ENCODE peak calls at places on chromosomes 6 and 20, in nine cellular contexts. L, T, U, G, X, D, M, V and Z are unnamed samples. For H3K4me1, the result is how much of the 10 kb centered on the place peaks cover.

GRCh38 chr6:37511910-37512399 is 12.3 kb upstream of the CCDC167 start:
- DNase-seq in L (no peak), T (no peak), U (no peak), G (no peak), X (no peak), D (no peak), M (no peak), V (no peak), Z (no peak)

GRCh38 chr6:98946266-98946817 is 1.4 kb downstream of the FBXL4 start:
- DNase-seq in L (no peak), T (peak), U (no peak), G (peak), X (no peak), D (no peak), M (no peak), V (no peak), Z (no peak)

GRCh38 chr6:130947464-130947863 is 115.6 kb downstream of the EPB41L2 start:
- DNase-seq in L (no peak), T (no peak), U (no peak), G (no peak), X (no peak), D (no peak), M (no peak), V (no peak), Z (no peak)

GRCh38 chr6:83378621-83379388 is 52.0 kb downstream of the ME1 start:
- DNase-seq in L (no peak), T (no peak), U (no peak), G (peak), X (no peak), D (peak), M (no peak), V (no peak), Z (no peak)

GRCh38 chr6:31792741-31793140 is 2.8 kb downstream of the VARS1 start:
- DNase-seq in L (no peak), T (no peak), U (no peak), G (no peak), X (no peak), D (peak), M (no peak), V (no peak), Z (no peak)

GRCh38 chr20:9518776-9519175 is 4.4 kb downstream of the LAMP5 start:
- DNase-seq in L (no peak), T (no peak), U (no peak), G (no peak), X (no peak), D (no peak), M (no peak), V (no peak), Z (no peak)

GRCh38 chr20:43939762-43940121 is 25.1 kb downstream of the TOX2 start:
- DNase-seq in L (no peak), T (no peak), U (no peak), G (no peak), X (no peak), D (no peak), M (no peak), V (no peak), Z (no peak)

GRCh38 chr6:53979468-53980067 is 131.7 kb upstream of the MLIP start:
- DNase-seq in L (no peak), T (peak), U (no peak), G (peak), X (peak), D (peak), M (no peak), V (no peak), Z (no peak)

GRCh38 chr6:141421378-141421777 is 711.3 kb upstream of the GJE1 start:
- DNase-seq in L (no peak), T (no peak), U (no peak), G (peak), X (no peak), D (peak), M (no peak), V (no peak), Z (no peak)

GRCh38 chr20:6051505-6051904 is 2.4 kb downstream of the LRRN4 start:
- DNase-seq in L (no peak), T (no peak), U (no peak), G (peak), X (no peak), D (peak), M (no peak), V (no peak), Z (no peak)

GRCh38 chr6:53315086-53315724 is 33.5 kb downstream of the ELOVL5 start:
- DNase-seq in L (no peak), T (no peak), U (no peak), G (no peak), X (no peak), D (no peak), M (no peak), V (no peak), Z (no peak)

GRCh38 chr6:160063771-160064413 is 57.7 kb upstream of the SLC22A1 start:
- DNase-seq in L (no peak), T (no peak), U (no peak), G (no peak), X (no peak), D (no peak), M (no peak), V (no peak), Z (no peak)

GRCh38 chr20:16802652-16802935 is 54.4 kb downstream of the OTOR start:
- DNase-seq in L (no peak), T (no peak), U (no peak), G (no peak), X (no peak), D (no peak), M (no peak), V (no peak), Z (no peak)

GRCh38 chr6:111872521-111873177 is 603 bp downstream of the FYN start:
- DNase-seq in L (peak), T (peak), U (peak), G (peak), X (peak), D (peak), M (no peak), V (peak), Z (peak)

GRCh38 chr6:15213838-15214398 is 32.0 kb upstream of the JARID2 start:
- DNase-seq in L (no peak), T (no peak), U (no peak), G (no peak), X (no peak), D (no peak), M (no peak), V (no peak), Z (no peak)

GRCh38 chr6:156030053-156030452 is 574.4 kb upstream of the NOX3 start:
- DNase-seq in L (no peak), T (no peak), U (no peak), G (no peak), X (no peak), D (no peak), M (no peak), V (no peak), Z (no peak)

GRCh38 chr6:156992396-156992795 is 215.2 kb downstream of the ARID1B start:
- DNase-seq in L (peak), T (no peak), U (no peak), G (peak), X (no peak), D (no peak), M (no peak), V (no peak), Z (peak)

GRCh38 chr6:30399390-30400058 is 54.6 kb downstream of the RPP21 start:
- DNase-seq in L (no peak), T (no peak), U (no peak), G (no peak), X (no peak), D (peak), M (no peak), V (no peak), Z (no peak)

GRCh38 chr20:8196096-8196495 is 64.0 kb downstream of the PLCB1 start:
- DNase-seq in L (no peak), T (no peak), U (no peak), G (no peak), X (no peak), D (peak), M (no peak), V (no peak), Z (no peak)

GRCh38 chr6:3159805-3160781 is 2.7 kb upstream of the TUBB2A start:
- DNase-seq in L (peak), T (peak), U (peak), G (no peak), X (peak), D (no peak), M (no peak), V (peak), Z (no peak)

GRCh38 chr6:131966443-131966842 is 15.3 kb upstream of the CCN2 start:
- DNase-seq in L (no peak), T (no peak), U (no peak), G (peak), X (no peak), D (peak), M (no peak), V (no peak), Z (no peak)

GRCh38 chr6:14747881-14748520 is 497.9 kb upstream of the JARID2 start:
- DNase-seq in L (no peak), T (no peak), U (no peak), G (peak), X (no peak), D (peak), M (no peak), V (no peak), Z (no peak)

GRCh38 chr20:47304287-47304686 is 52.2 kb downstream of the ZMYND8 start:
- DNase-seq in L (no peak), T (no peak), U (no peak), G (peak), X (no peak), D (peak), M (peak), V (no peak), Z (no peak)

GRCh38 chr6:169190144-169190584 is 63.5 kb downstream of the THBS2 start:
- DNase-seq in L (peak), T (no peak), U (no peak), G (peak), X (no peak), D (peak), M (no peak), V (no peak), Z (peak)

GRCh38 chr6:4611441-4612129 is 164.6 kb upstream of the CDYL start:
- DNase-seq in L (no peak), T (peak), U (no peak), G (no peak), X (no peak), D (peak), M (no peak), V (no peak), Z (no peak)

GRCh38 chr6:122184260-122184934 is 215.1 kb upstream of the HSF2 start:
- DNase-seq in L (no peak), T (no peak), U (no peak), G (peak), X (peak), D (peak), M (no peak), V (no peak), Z (no peak)

GRCh38 chr6:152167639-152168603 is 360.4 kb downstream of the ESR1 start:
- DNase-seq in L (no peak), T (no peak), U (no peak), G (no peak), X (peak), D (peak), M (no peak), V (no peak), Z (no peak)

GRCh38 chr6:40720375-40720748 is 133.2 kb upstream of the LRFN2 start:
- DNase-seq in L (no peak), T (no peak), U (no peak), G (no peak), X (no peak), D (no peak), M (no peak), V (no peak), Z (no peak)

DNA sequence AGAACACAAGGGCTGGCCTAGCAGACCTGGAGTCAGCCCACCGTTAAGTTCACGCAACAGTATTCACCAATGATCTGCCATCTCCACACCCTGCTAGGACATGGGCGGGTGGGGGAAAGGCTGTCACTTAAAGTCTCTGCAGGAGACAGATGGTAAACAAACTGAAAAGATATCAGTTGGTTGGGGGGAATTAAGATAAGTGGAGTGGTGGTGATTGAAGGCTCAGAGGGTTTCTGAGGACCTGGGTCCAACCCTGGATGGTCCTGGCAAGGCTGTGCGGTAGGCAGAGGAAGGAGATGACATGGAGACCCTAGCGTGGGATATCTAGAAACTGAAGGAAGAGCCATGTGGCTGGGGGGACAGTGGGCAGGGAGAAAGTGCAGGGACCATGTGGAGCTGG is 128.2 kb downstream of the SYCP2 start:
- DNase-seq in L (no peak), T (no peak), U (no peak), G (no peak), X (no peak), D (no peak), M (no peak), V (no peak), Z (no peak)
- H3K4me1 ChIP-seq in L (under half), T (under half), U (under half), G (under half), X (under half), D (under half), M (under half), V (under half), Z (under half)

GRCh38 chr6:13419422-13419821 is 68.0 kb downstream of the GFOD1 start:
- DNase-seq in L (no peak), T (no peak), U (no peak), G (no peak), X (no peak), D (no peak), M (no peak), V (no peak), Z (no peak)

GRCh38 chr6:13417954-13418353 is 69.4 kb downstream of the GFOD1 start:
- DNase-seq in L (no peak), T (no peak), U (no peak), G (no peak), X (no peak), D (no peak), M (no peak), V (no peak), Z (no peak)

GRCh38 chr6:13417431-13417830 is 70.0 kb downstream of the GFOD1 start:
- DNase-seq in L (no peak), T (no peak), U (no peak), G (no peak), X (no peak), D (no peak), M (no peak), V (no peak), Z (no peak)

GRCh38 chr6:13419826-13420225 is 67.6 kb downstream of the GFOD1 start:
- DNase-seq in L (no peak), T (no peak), U (no peak), G (no peak), X (no peak), D (no peak), M (no peak), V (no peak), Z (no peak)

GRCh38 chr6:13418838-13419237 is 68.6 kb downstream of the GFOD1 start:
- DNase-seq in L (no peak), T (no peak), U (no peak), G (no peak), X (no peak), D (no peak), M (no peak), V (no peak), Z (no peak)
- H3K27ac ChIP-seq in L (peak), T (no peak), U (no peak), G (no peak), X (no peak), D (no peak), M (no peak), V (no peak), Z (peak)

DNA sequence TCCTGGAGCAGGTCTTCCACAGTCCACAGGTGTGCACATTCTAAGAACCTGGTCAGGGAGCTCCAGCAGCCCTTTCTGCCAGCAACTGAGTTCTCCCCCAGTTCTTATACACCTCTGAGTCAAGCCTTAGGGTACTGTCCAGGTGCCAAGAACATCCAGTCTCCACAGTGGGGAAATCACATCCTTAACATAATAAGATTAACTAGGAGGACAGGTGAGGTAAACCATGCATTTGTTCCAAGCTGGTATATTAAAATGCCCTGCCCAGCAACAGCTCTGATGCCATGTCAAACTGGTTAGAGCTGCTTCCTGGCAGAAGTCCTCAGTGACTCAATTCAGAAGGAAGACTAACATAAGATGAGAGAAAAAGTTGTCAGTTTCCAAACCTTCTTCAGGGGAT is 303.9 kb upstream of the SGK1 start:
- DNase-seq in L (no peak), T (no peak), U (no peak), G (no peak), X (no peak), D (peak), M (peak), V (no peak), Z (no peak)
- H3K4me1 ChIP-seq in L (under half), T (under half), U (under half), G (under half), X (under half), D (under half), M (under half), V (under half), Z (under half)

DNA sequence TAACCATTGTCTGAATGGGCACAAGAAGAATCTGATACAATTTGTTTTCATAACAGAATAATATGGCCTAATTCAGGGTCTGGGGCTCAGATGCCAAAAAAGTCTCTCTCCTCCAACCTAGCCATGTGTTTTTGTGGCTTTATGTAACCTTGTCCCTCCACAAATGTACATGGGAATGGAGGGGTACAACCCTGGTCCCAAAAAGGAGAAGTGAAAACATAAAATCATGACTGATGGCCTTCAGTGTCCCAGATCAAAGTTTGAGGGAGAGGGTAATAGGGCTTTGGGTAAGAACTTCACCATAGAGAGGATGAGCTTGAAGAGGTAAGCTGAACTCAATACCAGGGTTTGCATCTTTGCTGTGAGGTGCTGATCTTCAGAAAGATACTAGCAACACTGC is 136.3 kb upstream of the BACH2 start:
- DNase-seq in L (no peak), T (peak), U (no peak), G (no peak), X (no peak), D (no peak), M (no peak), V (no peak), Z (no peak)
- H3K27ac ChIP-seq in L (no peak), T (no peak), U (no peak), G (no peak), X (no peak), D (no peak), M (no peak), V (no peak), Z (no peak)

GRCh38 chr6:87925373-87926060 is 122.1 kb upstream of the SPACA1 start:
- DNase-seq in L (no peak), T (peak), U (no peak), G (no peak), X (no peak), D (no peak), M (no peak), V (no peak), Z (no peak)

GRCh38 chr6:87923389-87924050 is 124.1 kb upstream of the SPACA1 start:
- DNase-seq in L (no peak), T (peak), U (no peak), G (no peak), X (no peak), D (no peak), M (no peak), V (no peak), Z (no peak)

GRCh38 chr6:87922191-87922946 is 125.3 kb upstream of the SPACA1 start:
- DNase-seq in L (no peak), T (peak), U (no peak), G (no peak), X (no peak), D (no peak), M (no peak), V (no peak), Z (no peak)

GRCh38 chr6:87921034-87921433 is 126.6 kb upstream of the SPACA1 start:
- DNase-seq in L (no peak), T (peak), U (no peak), G (no peak), X (no peak), D (no peak), M (no peak), V (no peak), Z (no peak)

DNA sequence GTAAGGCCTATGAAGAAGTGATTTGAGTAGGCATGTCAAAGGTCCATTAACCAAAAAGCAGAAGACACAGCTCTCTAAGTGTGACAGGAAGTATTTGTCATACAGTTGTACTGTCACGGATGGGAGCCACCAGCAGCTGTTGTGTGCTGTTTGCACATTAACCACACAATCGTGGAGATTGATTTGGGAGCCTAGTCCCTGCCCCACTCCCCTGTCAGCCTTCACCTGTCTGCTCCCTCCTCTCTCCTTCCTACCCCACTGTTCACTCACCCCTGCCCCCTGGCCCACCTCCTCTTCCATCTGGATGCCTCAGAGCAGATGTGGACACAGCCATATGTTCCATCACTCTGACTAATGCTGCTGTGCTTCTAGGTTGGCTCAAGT is 124.7 kb upstream of the SPACA1 start:
- DNase-seq in L (no peak), T (peak), U (no peak), G (no peak), X (no peak), D (no peak), M (no peak), V (no peak), Z (no peak)
- H3K4me1 ChIP-seq in L (under half), T (half or more), U (under half), G (under half), X (under half), D (under half), M (under half), V (under half), Z (under half)

GRCh38 chr6:90097357-90097756 is 199.3 kb downstream of the BACH2 start:
- DNase-seq in L (no peak), T (no peak), U (no peak), G (peak), X (no peak), D (no peak), M (no peak), V (no peak), Z (no peak)

GRCh38 chr6:90100059-90100665 is 196.5 kb downstream of the BACH2 start:
- DNase-seq in L (no peak), T (no peak), U (no peak), G (peak), X (no peak), D (no peak), M (no peak), V (no peak), Z (no peak)

GRCh38 chr6:90096818-90097217 is 199.8 kb downstream of the BACH2 start:
- DNase-seq in L (no peak), T (no peak), U (no peak), G (no peak), X (no peak), D (no peak), M (no peak), V (no peak), Z (no peak)

GRCh38 chr6:90098637-90099036 is 198.0 kb downstream of the BACH2 start:
- DNase-seq in L (peak), T (no peak), U (no peak), G (no peak), X (no peak), D (peak), M (no peak), V (no peak), Z (peak)

GRCh38 chr6:90098025-90098474 is 198.6 kb downstream of the BACH2 start:
- DNase-seq in L (peak), T (no peak), U (peak), G (peak), X (no peak), D (peak), M (peak), V (no peak), Z (peak)
- H3K27ac ChIP-seq in L (peak), T (no peak), U (no peak), G (peak), X (no peak), D (peak), M (peak), V (no peak), Z (peak)

DNA sequence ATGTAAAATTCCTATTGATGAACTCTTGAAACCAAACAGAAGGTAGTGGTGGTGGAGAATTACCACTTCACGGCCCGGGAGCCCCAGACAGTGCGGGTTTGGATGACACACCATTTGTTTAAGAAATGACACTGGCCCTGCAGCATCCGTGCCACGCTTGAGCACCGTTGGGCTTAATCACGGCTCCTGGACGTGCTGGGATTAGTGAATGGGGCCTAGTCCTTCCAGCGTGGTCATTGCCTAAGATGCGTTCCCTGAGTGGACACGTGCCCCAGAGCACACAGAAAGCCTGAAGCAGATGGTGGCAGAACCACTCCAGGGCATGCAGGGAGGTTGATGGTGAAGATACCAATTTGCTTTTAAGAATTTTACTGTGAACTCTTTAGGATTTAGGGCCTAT is 14.5 kb downstream of the STX16 start:
- DNase-seq in L (no peak), T (no peak), U (no peak), G (no peak), X (no peak), D (no peak), M (no peak), V (no peak), Z (no peak)
- H3K4me1 ChIP-seq in L (under half), T (under half), U (under half), G (under half), X (under half), D (under half), M (under half), V (under half), Z (under half)